ENCODE peak calls at places on chromosomes 16 and 17, in nine cellular contexts. V, F, B, H, U, G, W, X and Q are unnamed samples.

GRCh38 chr17:8552582-8553320 is 77.8 kb downstream of the MYH10 start:
- DNase-seq in V (no peak), F (no peak), B (no peak), H (peak; percentile 59), U (no peak), G (no peak), W (no peak), X (no peak), Q (no peak)

GRCh38 chr16:72112452-72112792 is 18.8 kb downstream of the DHX38 start:
- DNase-seq in V (no peak), F (no peak), B (no peak), H (no peak), U (no peak), G (no peak), W (no peak), X (no peak), Q (no peak)

GRCh38 chr16:17483266-17483864 is 12.6 kb upstream of the XYLT1 start:
- DNase-seq in V (no peak), F (no peak), B (no peak), H (peak; percentile 39), U (no peak), G (no peak), W (no peak), X (no peak), Q (no peak)

GRCh38 chr16:11340710-11341109 is 4.5 kb upstream of the RMI2 start:
- DNase-seq in V (no peak), F (no peak), B (no peak), H (no peak), U (no peak), G (no peak), W (no peak), X (no peak), Q (no peak)

GRCh38 chr17:64983708-64984107 is 64.4 kb upstream of the LRRC37A3 start:
- DNase-seq in V (no peak), F (no peak), B (no peak), H (no peak), U (no peak), G (no peak), W (no peak), X (no peak), Q (no peak)

GRCh38 chr16:9034056-9034455 is 57.4 kb upstream of the HAPSTR1 start:
- DNase-seq in V (no peak), F (no peak), B (no peak), H (no peak), U (no peak), G (no peak), W (no peak), X (no peak), Q (no peak)

GRCh38 chr17:62892870-62893338 is 73.1 kb upstream of the TANC2 start:
- DNase-seq in V (no peak), F (no peak), B (no peak), H (peak; percentile 96), U (peak; percentile 72), G (peak; percentile 22), W (no peak), X (peak; percentile 70), Q (peak; percentile 89)

GRCh38 chr16:61836804-61837398 is 199.3 kb downstream of the CDH8 start:
- DNase-seq in V (no peak), F (no peak), B (no peak), H (no peak), U (peak; percentile 42), G (no peak), W (no peak), X (no peak), Q (no peak)

GRCh38 chr17:30235386-30236296 is at the start of gene SLC6A4:
- DNase-seq in V (no peak), F (no peak), B (no peak), H (no peak), U (no peak), G (peak; percentile 61), W (no peak), X (peak; percentile 64), Q (no peak)